ENCODE peak calls at places on chromosomes 2 and 18, in eight cellular contexts. C is OCI-LY7; W is CD4-positive, alpha-beta memory T cell; Y is aorta; I is brain microvascular endothelial cell; A is CD8-positive, alpha-beta memory T cell; X is left ventricle myocardium inferior; G is K562. L is an unnamed sample.

GRCh38 chr2:95308426-95308990 is 11.4 kb downstream of the KCNIP3 start:
- DNase-seq in C (no peak), W (no peak), Y (no peak), I (no peak), A (no peak), X (no peak), G (no peak), L (no peak)

GRCh38 chr2:20590704-20591515 is 60.0 kb downstream of the HS1BP3 start:
- DNase-seq in C (no peak), W (no peak), Y (peak; percentile 53), I (no peak), A (peak; percentile 14), X (peak; percentile 67), G (no peak), L (no peak)

GRCh38 chr2:230323385-230324106 is 3.4 kb upstream of the SP140L start:
- DNase-seq in C (no peak), W (no peak), Y (no peak), I (no peak), A (no peak), X (no peak), G (peak; percentile 69), L (no peak)

GRCh38 chr18:3722662-3723433 is 272.9 kb downstream of the TGIF1 start:
- DNase-seq in C (no peak), W (no peak), Y (no peak), I (no peak), A (no peak), X (no peak), G (no peak), L (no peak)

GRCh38 chr2:1825046-1825445 is 80.7 kb upstream of the PXDN start:
- DNase-seq in C (no peak), W (no peak), Y (no peak), I (no peak), A (no peak), X (no peak), G (no peak), L (no peak)

GRCh38 chr18:79512461-79513380 is 117.0 kb downstream of the NFATC1 start:
- DNase-seq in C (no peak), W (no peak), Y (peak; percentile 33), I (no peak), A (peak; percentile 45), X (no peak), G (no peak), L (no peak)

GRCh38 chr2:234990300-234990699 is 38.5 kb downstream of the SH3BP4 start:
- DNase-seq in C (no peak), W (no peak), Y (no peak), I (no peak), A (no peak), X (no peak), G (no peak), L (no peak)

GRCh38 chr18:24368749-24369148 is 28.9 kb downstream of the OSBPL1A start:
- DNase-seq in C (no peak), W (no peak), Y (no peak), I (no peak), A (no peak), X (no peak), G (no peak), L (no peak)

GRCh38 chr2:85704800-85705679 is 10.9 kb downstream of the GNLY start:
- DNase-seq in C (peak; percentile 21), W (peak; percentile 11), Y (no peak), I (no peak), A (no peak), X (no peak), G (no peak), L (no peak)

GRCh38 chr2:202944403-202944802 is 32.3 kb downstream of the CARF start:
- DNase-seq in C (no peak), W (no peak), Y (no peak), I (peak; percentile 2), A (no peak), X (no peak), G (no peak), L (no peak)

GRCh38 chr2:176804392-176804791 is 408.2 kb upstream of the HNRNPA3 start:
- DNase-seq in C (no peak), W (no peak), Y (no peak), I (no peak), A (no peak), X (no peak), G (no peak), L (no peak)

GRCh38 chr2:157246212-157247067 is 11.1 kb upstream of the GALNT5 start:
- DNase-seq in C (no peak), W (no peak), Y (no peak), I (peak; percentile 85), A (no peak), X (no peak), G (no peak), L (peak; percentile 75)

GRCh38 chr2:223044092-223044836 is 7.7 kb upstream of the KCNE4 start:
- DNase-seq in C (no peak), W (no peak), Y (no peak), I (no peak), A (no peak), X (no peak), G (peak; percentile 88), L (no peak)

GRCh38 chr2:65658871-65659270 is 226.5 kb upstream of the SPRED2 start:
- DNase-seq in C (no peak), W (no peak), Y (no peak), I (peak; percentile 15), A (no peak), X (no peak), G (no peak), L (peak; percentile 91)

GRCh38 chr2:189408294-189408693 is 33.0 kb upstream of the WDR75 start:
- DNase-seq in C (no peak), W (no peak), Y (no peak), I (no peak), A (no peak), X (no peak), G (no peak), L (no peak)

GRCh38 chr2:138157372-138157771 is 193.1 kb downstream of the HNMT start:
- DNase-seq in C (no peak), W (no peak), Y (no peak), I (no peak), A (no peak), X (no peak), G (no peak), L (no peak)

GRCh38 chr2:6186332-6187100 is 494.3 kb downstream of the SOX11 start:
- DNase-seq in C (no peak), W (no peak), Y (peak; percentile 65), I (peak; percentile 88), A (no peak), X (peak; percentile 17), G (no peak), L (peak; percentile 72)

GRCh38 chr2:6181525-6182270 is 489.5 kb downstream of the SOX11 start:
- DNase-seq in C (no peak), W (no peak), Y (no peak), I (peak; percentile 88), A (no peak), X (no peak), G (no peak), L (peak; percentile 50)

GRCh38 chr2:6183231-6183630 is 491.0 kb downstream of the SOX11 start:
- DNase-seq in C (no peak), W (no peak), Y (no peak), I (no peak), A (no peak), X (no peak), G (no peak), L (no peak)

DNA sequence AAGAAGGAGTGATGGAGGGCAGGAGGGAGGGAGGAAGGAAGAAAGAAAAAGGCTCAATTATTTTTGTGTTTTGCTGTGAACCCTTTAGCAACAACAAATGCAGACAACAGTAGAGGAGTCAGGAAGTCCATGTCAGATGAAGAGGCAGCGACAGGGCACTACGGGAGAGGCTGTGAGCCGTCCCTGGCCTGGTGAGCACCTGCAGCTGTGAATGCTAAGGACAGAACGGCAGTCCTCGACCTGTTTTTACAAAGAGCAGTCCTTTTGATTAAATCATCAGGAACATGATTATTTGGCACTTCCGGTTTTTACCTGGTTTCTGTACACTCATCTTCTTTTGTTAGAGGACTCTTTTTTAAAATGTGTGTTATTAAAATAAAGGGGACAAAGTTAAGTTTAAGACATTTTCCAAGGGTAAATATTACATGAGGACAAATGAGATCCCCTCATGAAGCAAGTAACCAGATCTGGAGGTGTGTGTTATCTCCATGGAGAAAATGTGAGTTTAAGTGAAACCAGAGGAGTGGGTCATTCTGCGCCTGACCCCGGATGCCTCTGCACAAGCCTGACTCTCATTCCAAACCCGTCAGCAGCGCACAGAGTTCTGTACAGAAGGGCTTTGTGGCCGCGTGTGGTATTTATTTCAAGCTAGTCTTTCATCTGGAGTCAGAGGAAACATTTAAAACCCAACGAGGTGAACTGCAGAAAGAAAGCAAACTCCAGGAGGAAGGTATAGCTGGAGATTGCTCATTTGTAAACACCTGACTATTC is 492.5 kb downstream of the SOX11 start:
- DNase-seq in C (no peak), W (no peak), Y (no peak), I (peak; percentile 85), A (no peak), X (no peak), G (no peak), L (peak; percentile 12)
- H3K36me3 ChIP-seq in C (no peaks in the 10 kb centered on the region), W (no peaks in the 10 kb centered on the region), Y (no peaks in the 10 kb centered on the region), I (no peaks in the 10 kb centered on the region), A (no peaks in the 10 kb centered on the region), X (no peaks in the 10 kb centered on the region), G (no peaks in the 10 kb centered on the region), L (no peaks in the 10 kb centered on the region)

GRCh38 chr2:182321096-182321495 is 105.7 kb downstream of the PDE1A start:
- DNase-seq in C (no peak), W (no peak), Y (no peak), I (no peak), A (no peak), X (no peak), G (no peak), L (no peak)
- H3K36me3 ChIP-seq in C (no peaks in the 10 kb centered on the region), W (no peaks in the 10 kb centered on the region), Y (no peaks in the 10 kb centered on the region), I (no peaks in the 10 kb centered on the region), A (no peaks in the 10 kb centered on the region), X (no peaks in the 10 kb centered on the region), G (no peaks in the 10 kb centered on the region), L (no peaks in the 10 kb centered on the region)

GRCh38 chr2:191384829-191385228 is 139.6 kb downstream of the MYO1B start:
- DNase-seq in C (no peak), W (no peak), Y (no peak), I (no peak), A (no peak), X (no peak), G (no peak), L (no peak)

GRCh38 chr2:191385416-191386160 is 140.4 kb downstream of the MYO1B start:
- DNase-seq in C (peak; percentile 43), W (no peak), Y (no peak), I (no peak), A (no peak), X (no peak), G (no peak), L (peak; percentile 52)

GRCh38 chr2:191383486-191383885 is 138.3 kb downstream of the MYO1B start:
- DNase-seq in C (no peak), W (no peak), Y (no peak), I (no peak), A (no peak), X (no peak), G (no peak), L (no peak)

GRCh38 chr2:191389288-191389687 is 144.1 kb downstream of the MYO1B start:
- DNase-seq in C (no peak), W (no peak), Y (no peak), I (no peak), A (no peak), X (no peak), G (no peak), L (no peak)

GRCh38 chr2:191386938-191387536 is 141.8 kb downstream of the MYO1B start:
- DNase-seq in C (no peak), W (no peak), Y (no peak), I (peak; percentile 69), A (no peak), X (no peak), G (no peak), L (peak; percentile 83)
- H3K36me3 ChIP-seq in C (no peaks in the 10 kb centered on the region), W (no peaks in the 10 kb centered on the region), Y (peaks cover 4% of the 10 kb centered on the region), I (peaks cover 28% of the 10 kb centered on the region), A (no peaks in the 10 kb centered on the region), X (peaks cover 44% of the 10 kb centered on the region), G (no peaks in the 10 kb centered on the region), L (peaks cover 55% of the 10 kb centered on the region)

GRCh38 chr18:396571-396970 is 103.9 kb downstream of the COLEC12 start:
- DNase-seq in C (no peak), W (no peak), Y (no peak), I (no peak), A (no peak), X (no peak), G (no peak), L (no peak)
- H3K36me3 ChIP-seq in C (no peaks in the 10 kb centered on the region), W (no peaks in the 10 kb centered on the region), Y (no peaks in the 10 kb centered on the region), I (no peaks in the 10 kb centered on the region), A (no peaks in the 10 kb centered on the region), X (no peaks in the 10 kb centered on the region), G (no peaks in the 10 kb centered on the region), L (no peaks in the 10 kb centered on the region)